ENCODE peak calls at places on chromosomes 4 and X, in six cellular contexts. V is heart left ventricle; K is neural progenitor cell; M is prostate gland; X is CD8-positive, alpha-beta T cell; C is keratinocyte. G is an unnamed sample. For H3K36me3, the result is how much of the 10 kb centered on the place peaks cover.

GRCh38 chr4:74624351-74625151 is 169.8 kb downstream of the BTC start:
- DNase-seq in V (no peak), K (no peak), M (no peak), X (no peak), C (no peak), G (peak)

GRCh38 chrX:48487362-48487785 is 11.4 kb downstream of the FTSJ1 start:
- DNase-seq in V (no peak), K (no peak), M (no peak), X (no peak), C (peak), G (peak)

GRCh38 chrX:108736509-108737479 is at the start of gene IRS4:
- DNase-seq in V (no peak), K (peak), M (peak), X (no peak), C (no peak), G (no peak)

GRCh38 chrX:20461576-20461975 is 194.9 kb upstream of the RPS6KA3 start:
- DNase-seq in V (no peak), K (no peak), M (no peak), X (no peak), C (no peak), G (peak)

GRCh38 chrX:123481908-123482873 is 250.7 kb downstream of the THOC2 start:
- DNase-seq in V (no peak), K (peak), M (no peak), X (no peak), C (no peak), G (no peak)

GRCh38 chrX:20224814-20225487 is 41.8 kb downstream of the RPS6KA3 start:
- DNase-seq in V (no peak), K (no peak), M (no peak), X (no peak), C (no peak), G (no peak)

GRCh38 chrX:27565992-27566391 is 24.2 kb upstream of the DCAF8L2 start:
- DNase-seq in V (no peak), K (peak), M (no peak), X (no peak), C (no peak), G (no peak)

GRCh38 chr4:14070289-14070880 is 442.9 kb upstream of the BOD1L1 start:
- DNase-seq in V (no peak), K (no peak), M (no peak), X (no peak), C (no peak), G (no peak)

GRCh38 chr4:24778427-24779225 is 16.7 kb upstream of the SOD3 start:
- DNase-seq in V (no peak), K (no peak), M (no peak), X (no peak), C (no peak), G (no peak)

GRCh38 chr4:38560763-38561558 is 103.0 kb upstream of the KLF3 start:
- DNase-seq in V (no peak), K (no peak), M (no peak), X (no peak), C (no peak), G (peak)

DNA sequence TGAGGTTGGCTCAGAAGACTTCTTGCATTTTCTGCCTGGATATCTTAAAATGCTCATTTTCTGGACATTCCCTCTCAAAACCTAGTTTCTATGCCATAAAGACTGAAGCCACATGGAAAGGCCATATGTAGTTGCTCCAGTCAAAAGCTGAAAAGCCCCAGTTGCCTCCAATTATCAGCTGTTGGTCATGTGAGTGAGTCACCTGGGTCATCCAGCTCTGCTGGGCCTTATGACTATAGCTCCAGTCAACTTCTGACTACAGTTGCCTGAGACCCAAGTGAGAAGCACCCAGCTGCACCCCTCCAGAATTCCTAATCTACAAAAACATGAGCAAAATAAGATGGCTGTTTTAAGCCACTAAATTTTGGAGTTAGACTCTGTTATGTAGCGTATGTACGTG is 41.9 kb downstream of the HELQ start:
- DNase-seq in V (no peak), K (no peak), M (no peak), X (no peak), C (no peak), G (no peak)
- H3K36me3 ChIP-seq in V (under half), K (under half), M (under half), X (under half), C (under half), G (under half)

GRCh38 chr4:2924765-2925301 is 38.4 kb downstream of the NOP14 start:
- DNase-seq in V (peak), K (no peak), M (no peak), X (no peak), C (no peak), G (no peak)
- H3K36me3 ChIP-seq in V (under half), K (under half), M (under half), X (under half), C (under half), G (under half)

GRCh38 chr4:10082047-10082446 is 34.6 kb downstream of the WDR1 start:
- DNase-seq in V (no peak), K (no peak), M (no peak), X (no peak), C (no peak), G (no peak)

GRCh38 chr4:10083861-10084641 is 32.5 kb downstream of the WDR1 start:
- DNase-seq in V (no peak), K (no peak), M (no peak), X (no peak), C (no peak), G (no peak)

GRCh38 chr4:10082459-10083272 is 33.9 kb downstream of the WDR1 start:
- DNase-seq in V (no peak), K (no peak), M (no peak), X (no peak), C (no peak), G (no peak)

GRCh38 chr4:10084651-10085320 is 31.8 kb downstream of the WDR1 start:
- DNase-seq in V (no peak), K (no peak), M (no peak), X (no peak), C (no peak), G (no peak)

GRCh38 chr4:10083331-10083769 is 33.2 kb downstream of the WDR1 start:
- DNase-seq in V (no peak), K (no peak), M (no peak), X (no peak), C (no peak), G (no peak)
- H3K36me3 ChIP-seq in V (under half), K (under half), M (half or more), X (half or more), C (half or more), G (under half)

DNA sequence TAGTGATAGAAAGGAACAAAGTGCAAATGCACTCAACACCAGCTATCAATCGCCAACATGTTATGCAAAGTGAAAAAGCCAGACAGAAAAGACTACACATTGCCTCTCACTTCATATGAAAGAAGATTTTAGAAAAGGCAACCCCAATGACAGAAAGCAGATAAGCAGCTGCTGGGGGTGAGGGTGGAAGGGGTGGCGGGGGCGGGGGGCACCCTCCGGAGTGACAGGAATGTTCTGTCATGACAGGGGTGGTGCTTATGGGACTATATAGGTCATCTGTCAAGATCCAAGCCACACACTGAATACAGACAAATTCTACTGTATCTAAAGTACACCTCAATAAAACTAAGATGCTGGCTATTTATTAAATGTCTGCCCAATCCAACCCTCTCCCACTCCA is 10.7 kb downstream of the WDR1 start:
- DNase-seq in V (no peak), K (no peak), M (no peak), X (no peak), C (no peak), G (no peak)
- H3K36me3 ChIP-seq in V (under half), K (under half), M (under half), X (under half), C (half or more), G (under half)

GRCh38 chr4:522438-522837 is 23.4 kb downstream of the PIGG start:
- DNase-seq in V (no peak), K (no peak), M (no peak), X (no peak), C (no peak), G (no peak)
- H3K36me3 ChIP-seq in V (under half), K (under half), M (under half), X (under half), C (under half), G (under half)

DNA sequence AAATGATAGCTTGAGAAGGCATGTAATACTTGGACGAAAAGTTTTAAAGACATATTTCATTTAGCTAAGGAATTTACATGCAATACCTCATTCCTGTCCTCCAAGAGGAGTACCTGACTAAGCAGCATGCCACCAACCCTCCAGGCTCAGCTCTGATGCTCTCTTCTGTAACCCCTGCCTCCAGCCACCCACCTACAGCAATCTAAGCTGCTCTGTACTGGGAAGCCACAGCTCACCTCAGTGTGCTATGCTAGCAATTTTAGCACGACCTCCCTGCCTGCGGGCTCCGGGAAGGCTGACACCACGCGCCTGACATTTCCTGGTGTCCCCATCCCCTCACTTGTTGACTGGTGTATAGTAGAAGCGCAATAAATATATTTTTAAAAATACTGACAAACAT is 23.2 kb upstream of the GPM6B start:
- DNase-seq in V (no peak), K (no peak), M (no peak), X (no peak), C (no peak), G (no peak)
- H3K36me3 ChIP-seq in V (under half), K (under half), M (under half), X (under half), C (under half), G (under half)

GRCh38 chrX:43846558-43846957 is 35.7 kb downstream of the MAOB start:
- DNase-seq in V (no peak), K (no peak), M (no peak), X (no peak), C (no peak), G (no peak)

GRCh38 chrX:43850612-43851011 is 31.6 kb downstream of the MAOB start:
- DNase-seq in V (no peak), K (no peak), M (no peak), X (no peak), C (no peak), G (no peak)

GRCh38 chrX:43847352-43847751 is 34.9 kb downstream of the MAOB start:
- DNase-seq in V (no peak), K (no peak), M (no peak), X (no peak), C (no peak), G (no peak)

GRCh38 chrX:43845776-43846175 is 36.5 kb downstream of the MAOB start:
- DNase-seq in V (no peak), K (no peak), M (no peak), X (no peak), C (no peak), G (no peak)

DNA sequence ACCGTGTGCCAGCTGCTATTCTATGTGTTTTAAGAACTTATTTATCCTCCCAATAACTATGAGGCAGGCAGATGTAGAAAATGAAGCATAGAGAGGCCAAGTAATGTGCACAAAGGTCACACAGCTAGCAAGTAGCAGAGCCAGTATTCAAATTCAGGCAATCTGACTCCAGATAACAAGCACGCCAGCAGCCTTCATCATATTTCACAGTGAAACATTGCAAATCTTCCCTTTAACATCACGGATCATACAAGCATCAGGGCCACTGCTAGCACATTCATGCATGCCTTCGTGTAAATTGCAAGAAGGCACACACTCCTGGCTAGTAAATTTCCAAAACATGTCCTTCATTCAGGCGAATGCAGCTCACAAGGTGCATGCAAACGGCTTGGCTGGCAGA is 33.1 kb downstream of the MAOB start:
- DNase-seq in V (no peak), K (no peak), M (no peak), X (no peak), C (no peak), G (no peak)
- H3K36me3 ChIP-seq in V (under half), K (under half), M (under half), X (under half), C (under half), G (under half)

GRCh38 chr4:84394386-84394785 is 104.7 kb downstream of the NKX6-1 start:
- DNase-seq in V (no peak), K (no peak), M (no peak), X (no peak), C (no peak), G (no peak)

GRCh38 chr4:84389406-84389805 is 109.7 kb downstream of the NKX6-1 start:
- DNase-seq in V (no peak), K (no peak), M (no peak), X (no peak), C (no peak), G (no peak)

GRCh38 chr4:84393193-84393592 is 105.9 kb downstream of the NKX6-1 start:
- DNase-seq in V (no peak), K (no peak), M (no peak), X (no peak), C (no peak), G (no peak)
- H3K36me3 ChIP-seq in V (under half), K (under half), M (under half), X (under half), C (under half), G (under half)

DNA sequence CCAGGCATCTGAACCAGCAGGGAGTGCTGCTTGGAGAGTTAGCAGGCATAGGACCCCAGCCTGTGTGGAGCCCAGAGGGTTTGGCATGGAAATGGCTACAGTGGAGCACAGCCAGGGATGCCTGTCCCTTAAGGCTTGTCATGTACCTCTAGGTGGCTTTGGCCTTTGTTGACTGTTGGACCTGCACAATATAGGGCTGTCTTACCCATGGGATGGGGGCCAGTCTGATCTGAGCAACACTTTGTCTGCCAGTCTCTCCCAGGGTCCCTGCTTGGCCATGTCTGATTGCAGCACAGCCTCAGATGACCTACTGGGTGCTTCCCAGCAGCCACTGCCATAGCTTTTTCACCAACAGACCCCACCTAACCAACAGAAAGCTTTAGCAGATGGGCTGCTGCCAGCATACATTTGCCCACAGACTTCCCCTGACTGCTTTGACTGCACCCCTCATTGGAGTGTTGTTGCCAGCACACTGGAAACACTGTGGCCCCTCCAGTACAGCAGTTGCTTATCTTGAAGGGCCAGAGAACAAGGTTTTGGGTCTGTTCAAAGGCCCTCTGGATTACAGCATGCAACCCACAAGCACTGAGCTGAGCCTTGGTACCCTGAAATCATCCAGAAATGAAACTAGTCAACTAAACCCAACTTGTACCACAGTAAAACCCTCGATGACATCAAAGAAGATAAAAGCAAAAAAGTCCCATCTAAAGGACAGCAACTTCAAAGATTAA is 22.1 kb downstream of the ANAPC10 start:
- DNase-seq in V (no peak), K (no peak), M (no peak), X (no peak), C (no peak), G (no peak)
- H3K36me3 ChIP-seq in V (under half), K (under half), M (under half), X (under half), C (under half), G (under half)

G was measured in kidney epithelial cell.